ENCODE peak calls at places on chromosomes 5 and 9, in eight cellular contexts. Q, H, U, X, S, F, J and G are unnamed samples.

GRCh38 chr5:176187276-176188062 is 50.8 kb upstream of the SIMC1 start:
- DNase-seq in Q (no peak), H (no peak), U (no peak), X (no peak), S (no peak), F (no peak), J (no peak), G (no peak)

GRCh38 chr5:139295692-139296091 is 2.2 kb downstream of the MATR3 start:
- DNase-seq in Q (no peak), H (no peak), U (no peak), X (peak), S (peak), F (no peak), J (no peak), G (no peak)

GRCh38 chr5:76556511-76557221 is 66.5 kb downstream of the F2RL2 start:
- DNase-seq in Q (no peak), H (no peak), U (no peak), X (no peak), S (no peak), F (no peak), J (no peak), G (no peak)

GRCh38 chr9:115781361-115781760 is 372.2 kb upstream of the PAPPA start:
- DNase-seq in Q (no peak), H (no peak), U (no peak), X (no peak), S (no peak), F (no peak), J (no peak), G (no peak)

GRCh38 chr5:88724201-88724600 is 158.8 kb downstream of the MEF2C start:
- DNase-seq in Q (peak), H (no peak), U (no peak), X (peak), S (peak), F (no peak), J (peak), G (peak)

GRCh38 chr9:87793292-87793691 is 67.4 kb downstream of the CTSL start:
- DNase-seq in Q (peak), H (no peak), U (no peak), X (peak), S (peak), F (no peak), J (no peak), G (peak)

GRCh38 chr5:151020304-151021031 is at the start of gene GPX3:
- DNase-seq in Q (peak), H (peak), U (peak), X (peak), S (peak), F (no peak), J (peak), G (no peak)

GRCh38 chr5:53783624-53784228 is 223.3 kb downstream of the NDUFS4 start:
- DNase-seq in Q (no peak), H (no peak), U (no peak), X (no peak), S (no peak), F (no peak), J (no peak), G (no peak)

GRCh38 chr9:69421908-69422801 is 97.1 kb downstream of the ENTREP1 start:
- DNase-seq in Q (peak), H (peak), U (no peak), X (peak), S (peak), F (peak), J (peak), G (peak)

GRCh38 chr9:38621434-38622082 is 1.2 kb upstream of the ANKRD18A start:
- DNase-seq in Q (no peak), H (peak), U (no peak), X (no peak), S (no peak), F (no peak), J (no peak), G (no peak)

GRCh38 chr9:96644137-96644536 is 11.0 kb downstream of the PRXL2C start:
- DNase-seq in Q (no peak), H (no peak), U (no peak), X (no peak), S (no peak), F (no peak), J (no peak), G (no peak)

GRCh38 chr9:130208600-130209347 is 36.6 kb downstream of the NCS1 start:
- DNase-seq in Q (no peak), H (no peak), U (no peak), X (no peak), S (no peak), F (no peak), J (no peak), G (peak)

GRCh38 chr5:54692631-54693030 is 175.1 kb downstream of the SNX18 start:
- DNase-seq in Q (no peak), H (no peak), U (no peak), X (no peak), S (no peak), F (no peak), J (no peak), G (no peak)

GRCh38 chr9:111451570-111451969 is 32.6 kb downstream of the ECPAS start:
- DNase-seq in Q (no peak), H (no peak), U (no peak), X (no peak), S (no peak), F (no peak), J (no peak), G (no peak)

GRCh38 chr9:121748727-121749546 is 97.5 kb downstream of the DAB2IP start:
- DNase-seq in Q (peak), H (no peak), U (peak), X (no peak), S (no peak), F (no peak), J (no peak), G (peak)

GRCh38 chr9:22455181-22455580 is 8.6 kb downstream of the DMRTA1 start:
- DNase-seq in Q (no peak), H (no peak), U (no peak), X (no peak), S (no peak), F (no peak), J (no peak), G (no peak)

GRCh38 chr9:110125763-110126351 is 82.1 kb downstream of the C9orf152 start:
- DNase-seq in Q (no peak), H (no peak), U (no peak), X (no peak), S (peak), F (no peak), J (no peak), G (no peak)

GRCh38 chr9:111601237-111602018 is 2.0 kb upstream of the PTGR1 start:
- DNase-seq in Q (peak), H (no peak), U (no peak), X (peak), S (peak), F (no peak), J (no peak), G (peak)

GRCh38 chr9:136437430-136437829 is 2.2 kb downstream of the INPP5E start:
- DNase-seq in Q (peak), H (no peak), U (no peak), X (no peak), S (peak), F (peak), J (no peak), G (peak)

GRCh38 chr5:169161022-169161680 is 139.8 kb downstream of the SLIT3 start:
- DNase-seq in Q (peak), H (no peak), U (peak), X (peak), S (peak), F (peak), J (no peak), G (peak)

GRCh38 chr5:516338-516925 is 7.8 kb downstream of the SLC9A3 start:
- DNase-seq in Q (no peak), H (no peak), U (no peak), X (no peak), S (no peak), F (no peak), J (no peak), G (no peak)

GRCh38 chr9:113148996-113149960 is 1.5 kb upstream of the SLC31A2 start:
- DNase-seq in Q (no peak), H (no peak), U (no peak), X (no peak), S (no peak), F (no peak), J (no peak), G (no peak)